ENCODE peak calls at places on chromosomes 3 and 15, in six cellular contexts. G is A549, H is tibial nerve, O is HCT116, Z is IMR-90, S is stomach. L is an unnamed sample.

GRCh38 chr15:31271224-31271635 is 55.4 kb upstream of the KLF13 start:
- DNase-seq in G (no peak), H (no peak), O (no peak), S (peak; percentile 14), Z (no peak), L (no peak)

GRCh38 chr3:46298871-46299607 is 54.9 kb upstream of the CCR2 start:
- DNase-seq in H (no peak), G (no peak), O (no peak), S (no peak), Z (no peak), L (no peak)

GRCh38 chr3:1092771-1093170 is at the start of gene CNTN6:
- DNase-seq in O (no peak), S (no peak), H (no peak), G (no peak), Z (no peak), L (no peak)

GRCh38 chr3:27659279-27660021 is 62.7 kb downstream of the EOMES start:
- DNase-seq in S (peak; percentile 66), O (peak; percentile 62), H (peak; percentile 24), Z (peak; percentile 47), G (peak; percentile 83), L (peak; percentile 34)

GRCh38 chr3:140388525-140388924 is 289.3 kb upstream of the TRIM42 start:
- DNase-seq in Z (no peak), O (no peak), S (no peak), G (no peak), H (no peak), L (no peak)

GRCh38 chr3:194134231-194134756 is 1.7 kb upstream of the HES1 start:
- DNase-seq in Z (no peak), O (no peak), S (peak; percentile 68), H (peak; percentile 35), G (no peak), L (no peak)

GRCh38 chr3:197858133-197858532 is 67.1 kb downstream of the LRCH3 start:
- DNase-seq in Z (no peak), H (no peak), S (no peak), G (no peak), O (no peak), L (no peak)

GRCh38 chr15:65410036-65410435 is 12.7 kb downstream of the IGDCC4 start:
- DNase-seq in S (no peak), O (no peak), G (no peak), Z (no peak), H (no peak), L (no peak)

GRCh38 chr15:62873203-62873602 is 169.3 kb upstream of the TPM1 start:
- DNase-seq in S (no peak), Z (peak; percentile 41), O (no peak), H (no peak), G (no peak), L (no peak)

GRCh38 chr15:66703540-66703941 is 1.5 kb downstream of the SMAD6 start:
- DNase-seq in O (no peak), Z (peak; percentile 55), G (no peak), S (peak; percentile 52), H (no peak), L (no peak)

GRCh38 chr15:52440414-52440813 is 88.3 kb downstream of the MYO5A start:
- DNase-seq in Z (peak; percentile 42), S (no peak), O (peak; percentile 45), G (peak; percentile 33), H (no peak), L (no peak)

GRCh38 chr3:122091602-122092006 is 36.4 kb downstream of the CD86 start:
- DNase-seq in H (no peak), G (no peak), O (no peak), Z (no peak), S (no peak), L (no peak)

GRCh38 chr3:171407746-171408145 is 52.5 kb downstream of the TNIK start:
- DNase-seq in Z (peak; percentile 90), S (no peak), O (no peak), G (no peak), H (no peak), L (no peak)

GRCh38 chr15:63195257-63196023 is 6.0 kb downstream of the RAB8B start:
- DNase-seq in H (no peak), O (no peak), G (no peak), Z (no peak), S (no peak), L (no peak)

GRCh38 chr15:23484870-23485269 is 37.8 kb upstream of the GOLGA6L2 start:
- DNase-seq in S (no peak), Z (no peak), G (peak; percentile 41), O (no peak), H (no peak), L (no peak)

GRCh38 chr3:98731720-98732238 is 31.4 kb upstream of the ST3GAL6 start:
- DNase-seq in Z (no peak), S (no peak), G (no peak), O (no peak), H (no peak), L (no peak)

GRCh38 chr15:77497108-77497737 is 76.5 kb downstream of the HMG20A start:
- DNase-seq in Z (no peak), H (peak; percentile 24), G (no peak), O (no peak), S (peak; percentile 41), L (no peak)

GRCh38 chr3:52695798-52696649 is 9.6 kb downstream of the GLT8D1 start:
- DNase-seq in H (no peak), O (no peak), Z (no peak), S (no peak), G (no peak), L (no peak)
- TF ChIP-seq POLR2A in H (no peak), O (no peak), Z (peak; percentile 15), S (no peak), G (no peak), L (no peak)

GRCh38 chr3:50625131-50625878 is 8.4 kb downstream of the MAPKAPK3 start:
- DNase-seq in G (no peak), O (no peak), S (no peak), Z (no peak), H (no peak), L (no peak)

GRCh38 chr3:50628601-50629000 is 11.7 kb downstream of the MAPKAPK3 start:
- DNase-seq in Z (no peak), S (no peak), G (no peak), O (no peak), H (no peak), L (no peak)

GRCh38 chr3:50626406-50626805 is 9.5 kb downstream of the MAPKAPK3 start:
- DNase-seq in G (no peak), S (no peak), H (no peak), O (no peak), Z (no peak), L (no peak)

GRCh38 chr3:50625879-50626182 is 8.9 kb downstream of the MAPKAPK3 start:
- DNase-seq in Z (no peak), G (no peak), H (no peak), S (no peak), O (no peak), L (no peak)

GRCh38 chr3:50627407-50628051 is 10.6 kb downstream of the MAPKAPK3 start:
- DNase-seq in G (peak; percentile 40), Z (peak; percentile 69), S (peak; percentile 38), H (no peak), O (peak; percentile 88), L (no peak)
- H3K4me1 ChIP-seq in G (peaks cover 19% of the 10 kb centered on the region), Z (peaks cover 6% of the 10 kb centered on the region), S (peaks cover 28% of the 10 kb centered on the region), H (peaks cover 48% of the 10 kb centered on the region), O (peaks cover 65% of the 10 kb centered on the region), L (peaks cover 5% of the 10 kb centered on the region)

GRCh38 chr15:74408385-74408784 is 25.4 kb downstream of the SEMA7A start:
- DNase-seq in O (no peak), H (no peak), Z (no peak), S (no peak), G (no peak), L (no peak)

GRCh38 chr15:74409225-74409624 is 24.5 kb downstream of the SEMA7A start:
- DNase-seq in S (no peak), O (no peak), H (no peak), Z (no peak), G (no peak), L (no peak)

GRCh38 chr15:74406992-74407705 is 26.6 kb downstream of the SEMA7A start:
- DNase-seq in H (no peak), Z (peak; percentile 93), O (no peak), S (no peak), G (peak; percentile 31), L (peak; percentile 69)

GRCh38 chr15:74410502-74410901 is 23.3 kb downstream of the SEMA7A start:
- DNase-seq in Z (no peak), O (no peak), H (no peak), S (no peak), G (no peak), L (no peak)

DNA sequence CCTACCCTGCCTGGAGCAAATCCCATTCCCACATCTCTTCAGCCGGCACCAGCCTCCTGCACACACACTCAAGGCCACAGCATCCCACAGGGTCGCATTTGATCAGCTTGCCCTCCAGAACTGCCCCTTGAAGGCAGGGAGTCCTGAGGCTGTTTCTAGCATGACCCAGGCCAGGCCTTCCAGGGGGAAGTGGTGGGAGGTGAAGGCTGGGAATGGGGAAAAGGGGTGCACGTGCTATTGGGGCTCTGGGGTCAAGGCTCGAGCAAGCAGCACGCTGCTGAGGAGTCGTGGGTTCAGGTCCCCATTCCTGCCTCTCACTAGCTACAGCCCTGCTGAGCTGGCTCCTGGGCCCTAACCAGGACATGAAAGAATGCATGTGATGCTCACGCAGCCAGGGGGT is 24.9 kb downstream of the SEMA7A start:
- DNase-seq in H (no peak), G (no peak), S (no peak), O (no peak), Z (no peak), L (no peak)
- TF ChIP-seq POLR2A in H (no peak), G (no peak), S (no peak), O (no peak), Z (no peak), L (no peak)

GRCh38 chr15:68053701-68053996 is 466 bp upstream of the PIAS1 start:
- DNase-seq in O (no peak), Z (no peak), G (no peak), H (no peak), S (no peak), L (no peak)
- H3K4me1 ChIP-seq in O (peaks cover 9% of the 10 kb centered on the region), Z (no peaks in the 10 kb centered on the region), G (peaks cover 32% of the 10 kb centered on the region), H (peaks cover 39% of the 10 kb centered on the region), S (peaks cover 18% of the 10 kb centered on the region), L (no peaks in the 10 kb centered on the region)

GRCh38 chr3:37248179-37248578 is 73.8 kb upstream of the LRRFIP2 start:
- DNase-seq in Z (no peak), O (no peak), S (no peak), G (no peak), H (no peak), L (no peak)

GRCh38 chr3:37249717-37250116 is 75.3 kb upstream of the LRRFIP2 start:
- DNase-seq in O (no peak), G (no peak), S (no peak), Z (peak; percentile 13), H (no peak), L (no peak)

GRCh38 chr3:37247398-37248114 is 73.2 kb upstream of the LRRFIP2 start:
- DNase-seq in H (no peak), O (no peak), G (no peak), S (no peak), Z (no peak), L (no peak)

GRCh38 chr3:37250435-37250834 is 76.1 kb upstream of the LRRFIP2 start:
- DNase-seq in Z (peak; percentile 19), S (no peak), H (no peak), G (no peak), O (no peak), L (no peak)

GRCh38 chr3:37249294-37249693 is 74.9 kb upstream of the LRRFIP2 start:
- DNase-seq in O (no peak), H (no peak), S (no peak), G (no peak), Z (no peak), L (no peak)
- TF ChIP-seq POLR2A in O (no peak), H (no peak), S (no peak), G (no peak), Z (no peak), L (no peak)

GRCh38 chr3:125055913-125056705 is at the start of gene HEG1:
- DNase-seq in H (peak; percentile 85), G (peak; percentile 71), O (no peak), Z (peak; percentile 77), S (peak; percentile 81), L (peak; percentile 91)
- H3K4me1 ChIP-seq in H (peaks cover 49% of the 10 kb centered on the region), G (peaks cover 54% of the 10 kb centered on the region), O (peaks cover 12% of the 10 kb centered on the region), Z (peaks cover 32% of the 10 kb centered on the region), S (peaks cover 32% of the 10 kb centered on the region), L (peaks cover 4% of the 10 kb centered on the region)